ENCODE peak calls at places on chromosomes 13 and 19, in seven cellular contexts. G is astrocyte of the cerebellum, T is progenitor cell of endocrine pancreas, N is GM06990, H is HFFc6, P is AG04450, W is A549. Q is an unnamed sample.
A peak's percentile ranks its signal among the peaks of the same experiment; 100 is the strongest.

GRCh38 chr19:28883241-28883693 is 329.7 kb downstream of the UQCRFS1 start:
- DNase-seq in G (peak; percentile 13), T (no peak), N (no peak), H (peak; percentile 15), P (no peak), W (no peak), Q (no peak)

GRCh38 chr19:47020132-47020805 is 632 bp downstream of the NPAS1 start:
- DNase-seq in G (no peak), T (no peak), N (no peak), H (no peak), P (no peak), W (no peak), Q (no peak)

GRCh38 chr13:113024466-113024865 is 55.5 kb downstream of the MCF2L start:
- DNase-seq in G (no peak), T (no peak), N (no peak), H (no peak), P (no peak), W (no peak), Q (no peak)

GRCh38 chr13:102911336-102911735 is 65.5 kb downstream of the ERCC5 start:
- DNase-seq in G (no peak), T (no peak), N (no peak), H (no peak), P (no peak), W (no peak), Q (no peak)

GRCh38 chr13:102779426-102780159 is 6.0 kb upstream of the TEX30 start:
- DNase-seq in G (no peak), T (no peak), N (peak; percentile 17), H (no peak), P (no peak), W (no peak), Q (no peak)

GRCh38 chr13:81609335-81609734 is 1268.4 kb upstream of the SPRY2 start:
- DNase-seq in G (no peak), T (no peak), N (no peak), H (no peak), P (no peak), W (no peak), Q (no peak)

GRCh38 chr13:105914637-105915036 is 620.8 kb downstream of the EFNB2 start:
- DNase-seq in G (peak; percentile 5), T (no peak), N (no peak), H (peak; percentile 36), P (peak; percentile 84), W (no peak), Q (no peak)

GRCh38 chr13:113766035-113766800 is 7.2 kb downstream of the TMEM255B start:
- DNase-seq in G (no peak), T (no peak), N (no peak), H (no peak), P (no peak), W (no peak), Q (no peak)

GRCh38 chr19:19214892-19215291 is 3.1 kb downstream of the NCAN start:
- DNase-seq in G (peak; percentile 13), T (peak; percentile 86), N (no peak), H (peak; percentile 25), P (peak; percentile 21), W (no peak), Q (no peak)

GRCh38 chr19:49331616-49332055 is 3.6 kb upstream of the CD37 start:
- DNase-seq in G (peak; percentile 4), T (no peak), N (no peak), H (peak; percentile 28), P (no peak), W (peak; percentile 60), Q (peak; percentile 76)

GRCh38 chr13:40963927-40964326 is 55.2 kb downstream of the ELF1 start:
- DNase-seq in G (no peak), T (no peak), N (no peak), H (peak; percentile 50), P (no peak), W (peak; percentile 12), Q (no peak)

GRCh38 chr13:41614671-41615519 is 157.5 kb downstream of the RGCC start:
- DNase-seq in G (no peak), T (no peak), N (no peak), H (peak; percentile 27), P (no peak), W (no peak), Q (no peak)

GRCh38 chr13:37306778-37307544 is 201.5 kb upstream of the CSNK1A1L start:
- DNase-seq in G (peak; percentile 95), T (no peak), N (no peak), H (peak; percentile 94), P (peak; percentile 84), W (no peak), Q (no peak)

GRCh38 chr13:21071894-21072293 is 10.5 kb upstream of the LATS2 start:
- DNase-seq in G (no peak), T (no peak), N (no peak), H (no peak), P (no peak), W (no peak), Q (no peak)

GRCh38 chr19:28066988-28067387 is 1146.0 kb downstream of the UQCRFS1 start:
- DNase-seq in G (no peak), T (no peak), N (no peak), H (no peak), P (no peak), W (no peak), Q (no peak)

GRCh38 chr13:26878465-26878864 is 117.9 kb upstream of the GPR12 start:
- DNase-seq in G (no peak), T (no peak), N (no peak), H (no peak), P (no peak), W (no peak), Q (no peak)

GRCh38 chr13:81473366-81473899 is 1132.5 kb upstream of the SPRY2 start:
- DNase-seq in G (no peak), T (no peak), N (no peak), H (no peak), P (no peak), W (no peak), Q (no peak)

GRCh38 chr19:48442116-48443035 is 3.4 kb upstream of the GRWD1 start:
- DNase-seq in G (no peak), T (no peak), N (no peak), H (no peak), P (no peak), W (no peak), Q (no peak)

GRCh38 chr13:99686944-99687382 is 185.7 kb downstream of the TM9SF2 start:
- DNase-seq in G (no peak), T (no peak), N (no peak), H (no peak), P (no peak), W (no peak), Q (no peak)

GRCh38 chr19:7983286-7983950 is 22.0 kb downstream of the ELAVL1 start:
- DNase-seq in G (no peak), T (no peak), N (no peak), H (no peak), P (no peak), W (no peak), Q (no peak)

GRCh38 chr19:18804643-18805042 is 13.5 kb upstream of the COMP start:
- DNase-seq in G (no peak), T (no peak), N (no peak), H (no peak), P (no peak), W (no peak), Q (no peak)

GRCh38 chr19:3296446-3296845 is 69.9 kb upstream of the NFIC start:
- DNase-seq in G (no peak), T (no peak), N (no peak), H (no peak), P (no peak), W (no peak), Q (no peak)

GRCh38 chr19:50723069-50723468 is at the start of gene CLEC11A:
- DNase-seq in G (no peak), T (no peak), N (no peak), H (peak; percentile 83), P (peak; percentile 55), W (no peak), Q (no peak)

GRCh38 chr13:24506698-24507335 is 5.8 kb downstream of the PARP4 start:
- DNase-seq in G (no peak), T (no peak), N (no peak), H (no peak), P (no peak), W (no peak), Q (no peak)

GRCh38 chr13:24511824-24512207 is 762 bp downstream of the PARP4 start:
- DNase-seq in G (no peak), T (no peak), N (peak; percentile 32), H (no peak), P (no peak), W (peak; percentile 2), Q (no peak)

GRCh38 chr13:24511019-24511823 is 1.4 kb downstream of the PARP4 start:
- DNase-seq in G (peak; percentile 79), T (no peak), N (peak; percentile 46), H (peak; percentile 87), P (peak; percentile 60), W (peak; percentile 25), Q (peak; percentile 80)

GRCh38 chr13:24516919-24517318 is 4.3 kb upstream of the PARP4 start:
- DNase-seq in G (no peak), T (no peak), N (no peak), H (no peak), P (no peak), W (no peak), Q (no peak)

GRCh38 chr13:24512208-24513068 is at the start of gene PARP4:
- DNase-seq in G (peak; percentile 57), T (peak; percentile 60), N (peak; percentile 89), H (peak; percentile 80), P (peak; percentile 39), W (peak; percentile 53), Q (peak; percentile 35)
- TF ChIP-seq CTCF in G (no peak), T (peak; percentile 27), N (no peak), H (peak; percentile 23), P (no peak), W (no peak), Q (no peak)

GRCh38 chr13:46176756-46177155 is 5.2 kb downstream of the LCP1 start:
- DNase-seq in G (no peak), T (no peak), N (no peak), H (no peak), P (no peak), W (no peak), Q (peak; percentile 88)
- TF ChIP-seq CTCF in G (no peak), T (no peak), N (no peak), H (no peak), P (no peak), W (no peak), Q (no peak)

GRCh38 chr13:31426395-31426794 is 226.6 kb downstream of the B3GLCT start:
- DNase-seq in G (no peak), T (no peak), N (no peak), H (no peak), P (no peak), W (no peak), Q (no peak)
- TF ChIP-seq CTCF in G (no peak), T (no peak), N (no peak), H (no peak), P (no peak), W (no peak), Q (no peak)

DNA sequence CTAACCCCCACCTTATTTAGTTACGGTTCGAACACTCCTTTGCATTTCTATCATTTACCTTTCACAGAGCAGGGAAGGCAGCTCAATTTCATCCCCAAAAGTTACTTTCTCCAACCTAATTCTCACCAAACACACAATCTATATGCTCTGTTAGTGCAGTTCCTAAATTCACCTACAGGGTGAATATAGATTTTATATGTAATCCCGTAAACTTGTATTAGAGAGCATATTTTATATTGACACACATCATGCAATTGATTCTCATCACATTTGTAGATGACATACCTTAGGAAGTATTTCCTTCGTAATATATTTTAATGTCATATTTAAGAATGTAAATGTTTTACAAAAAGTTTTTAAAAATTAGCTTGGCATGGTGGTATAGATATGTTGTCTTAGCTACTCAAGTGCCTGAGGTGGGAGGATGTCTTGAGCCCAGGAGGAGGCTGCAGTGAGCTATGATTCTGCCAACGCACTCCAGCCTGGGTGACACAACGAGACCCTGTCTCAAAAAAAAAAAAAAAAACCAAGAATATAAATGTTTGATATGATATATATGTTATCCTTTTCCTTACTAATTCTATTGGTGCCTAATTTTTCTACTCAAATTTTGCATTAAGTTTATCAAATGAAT is 57.3 kb upstream of the TNFRSF19 start:
- DNase-seq in G (no peak), T (no peak), N (no peak), H (no peak), P (no peak), W (no peak), Q (no peak)
- TF ChIP-seq CTCF in G (no peak), T (peak; percentile 42), N (peak; percentile 1), H (peak; percentile 72), P (peak; percentile 25), W (no peak), Q (no peak)

Q was measured in GM12864.